ENCODE peak calls at places on chromosomes 12 and 14, in eight cellular contexts. L is posterior cingulate gyrus; X is EL; N is fibroblast of lung; B is cardiac muscle cell; G is thoracic aorta; U is nucleus accumbens; I is activated effector memory CD4-positive, alpha-beta T cell treated with anti-CD3 and anti-CD28 coated beads, Interleukin-2, amount 50 U/mL, for 16 hours. H is an unnamed sample.

GRCh38 chr14:50447491-50447890 is 50.8 kb upstream of the CDKL1 start:
- DNase-seq in U (no peak), X (peak), B (peak), G (no peak), I (no peak), N (no peak), L (no peak), H (no peak)

GRCh38 chr14:79161576-79161975 is 991.4 kb downstream of the NRXN3 start:
- DNase-seq in L (no peak), I (no peak), B (peak), G (no peak), N (peak), U (no peak), X (peak), H (no peak)

GRCh38 chr14:89298056-89298834 is 118.8 kb downstream of the FOXN3 start:
- DNase-seq in I (no peak), L (no peak), X (no peak), U (no peak), N (no peak), B (no peak), G (no peak), H (no peak)

GRCh38 chr12:51797301-51797700 is 51.2 kb downstream of the FIGNL2 start:
- DNase-seq in U (no peak), B (no peak), X (no peak), L (no peak), G (no peak), I (no peak), N (no peak), H (no peak)

GRCh38 chr12:26736563-26737486 is 96.2 kb downstream of the ITPR2 start:
- DNase-seq in I (no peak), B (no peak), N (peak), G (no peak), X (peak), U (no peak), L (no peak), H (no peak)

GRCh38 chr12:14952295-14952995 is 9.0 kb downstream of the ARHGDIB start:
- DNase-seq in B (peak), I (peak), L (no peak), U (no peak), G (no peak), X (peak), N (peak), H (no peak)

GRCh38 chr14:23704890-23705289 is 68.7 kb downstream of the DHRS2 start:
- DNase-seq in I (no peak), U (no peak), N (no peak), X (peak), B (no peak), G (no peak), L (no peak), H (no peak)

GRCh38 chr14:92039073-92039719 is 663 bp downstream of the TRIP11 start:
- DNase-seq in B (peak), L (peak), I (peak), X (peak), G (no peak), U (no peak), N (peak), H (peak)

GRCh38 chr12:2319747-2320146 is 267.0 kb downstream of the CACNA1C start:
- DNase-seq in B (peak), X (peak), G (no peak), N (no peak), I (no peak), U (no peak), L (no peak), H (no peak)

GRCh38 chr12:5480218-5480952 is 48.5 kb downstream of the NTF3 start:
- DNase-seq in I (no peak), X (no peak), L (no peak), U (no peak), N (peak), G (no peak), B (no peak), H (no peak)